ENCODE peak calls at places on chromosomes 1 and 21, in four cellular contexts. U is A549; L is activated naive CD4-positive, alpha-beta T cell; Q is CD4-positive, alpha-beta T cell. X is an unnamed sample.

GRCh38 chr1:41418868-41419583 is 57.8 kb downstream of the FOXO6 start:
- DNase-seq in U (peak), Q (no peak), L (no peak), X (peak)

GRCh38 chr1:245493029-245493428 is 338.2 kb downstream of the KIF26B start:
- DNase-seq in L (no peak), Q (no peak), U (peak), X (no peak)

GRCh38 chr1:170634293-170634692 is 29.6 kb upstream of the PRRX1 start:
- DNase-seq in L (no peak), Q (no peak), U (no peak), X (no peak)

GRCh38 chr1:177998696-177999631 is 29.1 kb upstream of the SEC16B start:
- DNase-seq in L (no peak), Q (no peak), U (no peak), X (no peak)

GRCh38 chr21:44418108-44418875 is 37.0 kb upstream of the LRRC3 start:
- DNase-seq in L (no peak), Q (no peak), U (no peak), X (no peak)

GRCh38 chr1:172823534-172823933 is 164.6 kb downstream of the FASLG start:
- DNase-seq in U (peak), Q (no peak), L (no peak), X (no peak)

GRCh38 chr1:174398246-174398645 is 49.5 kb upstream of the GPR52 start:
- DNase-seq in U (no peak), Q (no peak), L (no peak), X (no peak)

GRCh38 chr1:174448964-174449363 is 1.2 kb downstream of the GPR52 start:
- DNase-seq in U (no peak), Q (no peak), L (no peak), X (no peak)

GRCh38 chr1:10217748-10218441 is 7.5 kb downstream of the KIF1B start:
- DNase-seq in U (no peak), L (no peak), Q (no peak), X (peak)

GRCh38 chr1:65792671-65793358 is at the start of gene PDE4B:
- DNase-seq in L (no peak), U (no peak), Q (no peak), X (no peak)

GRCh38 chr21:23249760-23250159 is 2251.6 kb downstream of the NCAM2 start:
- DNase-seq in L (no peak), U (no peak), Q (no peak), X (no peak)

X was measured in right atrium auricular region.